ENCODE peak calls at places on chromosomes 5 and 9, in seven cellular contexts. U, H, X, S, D, N and E are unnamed samples.

GRCh38 chr5:95864944-95865504 is 42.5 kb upstream of the GLRX start:
- DNase-seq in N (no peak), U (no peak), H (no peak), D (no peak), X (no peak), S (no peak), E (no peak)

GRCh38 chr9:93659044-93659836 is 82.9 kb downstream of the PHF2 start:
- DNase-seq in N (peak), S (peak), U (peak), H (peak), D (no peak), X (no peak), E (no peak)

GRCh38 chr5:77994943-77995342 is 218.8 kb upstream of the TBCA start:
- DNase-seq in H (no peak), X (no peak), D (no peak), S (no peak), N (no peak), U (no peak), E (no peak)

GRCh38 chr9:36939655-36940578 is 94.2 kb downstream of the PAX5 start:
- DNase-seq in X (peak), N (no peak), H (no peak), S (no peak), D (no peak), U (no peak), E (no peak)

GRCh38 chr9:90054810-90055209 is 450.0 kb downstream of the GADD45G start:
- DNase-seq in N (no peak), S (no peak), H (no peak), U (peak), D (no peak), X (no peak), E (no peak)

GRCh38 chr5:119951330-119951934 is 322.1 kb downstream of the FAM170A start:
- DNase-seq in S (no peak), X (no peak), U (peak), N (no peak), D (no peak), H (no peak), E (no peak)

GRCh38 chr9:107827304-107827703 is 337.7 kb upstream of the KLF4 start:
- DNase-seq in X (no peak), H (no peak), S (no peak), N (no peak), U (no peak), D (no peak), E (no peak)

GRCh38 chr9:84003246-84003645 is 22.6 kb downstream of the RMI1 start:
- DNase-seq in U (no peak), S (no peak), H (no peak), N (no peak), X (no peak), D (no peak), E (no peak)

DNA sequence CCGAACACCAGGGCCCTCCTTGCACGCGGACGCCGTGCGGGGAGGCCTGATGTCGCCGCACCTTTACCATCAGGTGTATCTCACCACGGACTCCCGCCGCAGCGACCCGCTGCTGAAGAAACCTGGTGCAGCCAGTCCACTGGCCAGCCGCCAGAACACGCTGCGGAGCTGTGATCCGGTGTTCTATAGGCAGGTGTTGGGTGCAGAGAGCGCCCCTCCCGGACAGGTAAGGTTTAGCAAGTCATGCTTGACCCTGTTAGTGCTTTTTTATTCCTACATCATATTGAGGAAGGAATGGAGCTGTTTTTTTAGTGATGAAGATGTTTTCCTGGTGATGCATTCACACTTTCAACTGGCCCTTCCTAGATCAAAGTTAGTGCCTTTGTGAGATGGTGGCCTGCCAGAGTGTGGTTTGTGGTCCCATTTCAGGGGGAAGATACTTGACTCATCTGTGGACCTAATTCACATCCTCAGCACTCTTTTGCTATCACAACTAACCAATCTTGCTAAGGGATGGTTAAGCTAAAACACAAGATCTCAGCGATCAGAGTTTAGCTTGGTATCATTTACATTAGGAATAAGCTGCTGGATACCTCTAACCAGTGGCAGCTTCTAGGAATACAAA is 2.7 kb downstream of the PCDHGC3 start:
- DNase-seq in S (no peak), H (no peak), N (no peak), D (peak), U (peak), X (peak), E (no peak)
- H3K4me3 ChIP-seq in S (peak), H (peak), N (peak), D (peak), U (no peak), X (peak), E (no peak)

GRCh38 chr9:122354536-122355199 is 16.2 kb upstream of the PTGS1 start:
- DNase-seq in N (no peak), D (no peak), X (no peak), U (no peak), H (no peak), S (peak), E (no peak)

GRCh38 chr9:122350577-122351355 is 20.1 kb upstream of the PTGS1 start:
- DNase-seq in U (peak), D (peak), N (peak), S (peak), H (peak), X (peak), E (no peak)

GRCh38 chr9:122355336-122355875 is 15.4 kb upstream of the PTGS1 start:
- DNase-seq in U (no peak), H (no peak), X (no peak), D (no peak), N (no peak), S (peak), E (no peak)

GRCh38 chr9:122360891-122361290 is 9.9 kb upstream of the PTGS1 start:
- DNase-seq in N (no peak), H (no peak), U (no peak), X (no peak), D (peak), S (peak), E (no peak)

GRCh38 chr9:122356627-122357026 is 14.2 kb upstream of the PTGS1 start:
- DNase-seq in H (no peak), U (no peak), X (no peak), S (no peak), N (no peak), D (no peak), E (no peak)
- TF ChIP-seq CTCF in H (no peak), U (no peak), X (no peak), S (no peak), N (no peak), D (peak), E (peak)

GRCh38 chr9:128903079-128903461 is 17.7 kb upstream of the PHYHD1 start:
- DNase-seq in X (no peak), D (no peak), S (no peak), H (no peak), N (no peak), U (no peak), E (no peak)
- H3K4me3 ChIP-seq in X (no peak), D (no peak), S (no peak), H (no peak), N (no peak), U (no peak), E (no peak)

GRCh38 chr5:173641171-173641570 is 24.7 kb upstream of the BOD1 start:
- DNase-seq in U (no peak), D (no peak), X (no peak), S (no peak), H (no peak), N (no peak), E (no peak)

GRCh38 chr5:173638126-173638525 is 21.7 kb upstream of the BOD1 start:
- DNase-seq in D (no peak), H (no peak), S (no peak), U (no peak), X (no peak), N (no peak), E (no peak)

GRCh38 chr5:173642191-173642816 is 25.9 kb upstream of the BOD1 start:
- DNase-seq in N (no peak), H (no peak), S (no peak), X (peak), U (no peak), D (no peak), E (no peak)

GRCh38 chr5:173638631-173639030 is 22.2 kb upstream of the BOD1 start:
- DNase-seq in U (no peak), D (no peak), H (no peak), S (no peak), N (no peak), X (no peak), E (no peak)

DNA sequence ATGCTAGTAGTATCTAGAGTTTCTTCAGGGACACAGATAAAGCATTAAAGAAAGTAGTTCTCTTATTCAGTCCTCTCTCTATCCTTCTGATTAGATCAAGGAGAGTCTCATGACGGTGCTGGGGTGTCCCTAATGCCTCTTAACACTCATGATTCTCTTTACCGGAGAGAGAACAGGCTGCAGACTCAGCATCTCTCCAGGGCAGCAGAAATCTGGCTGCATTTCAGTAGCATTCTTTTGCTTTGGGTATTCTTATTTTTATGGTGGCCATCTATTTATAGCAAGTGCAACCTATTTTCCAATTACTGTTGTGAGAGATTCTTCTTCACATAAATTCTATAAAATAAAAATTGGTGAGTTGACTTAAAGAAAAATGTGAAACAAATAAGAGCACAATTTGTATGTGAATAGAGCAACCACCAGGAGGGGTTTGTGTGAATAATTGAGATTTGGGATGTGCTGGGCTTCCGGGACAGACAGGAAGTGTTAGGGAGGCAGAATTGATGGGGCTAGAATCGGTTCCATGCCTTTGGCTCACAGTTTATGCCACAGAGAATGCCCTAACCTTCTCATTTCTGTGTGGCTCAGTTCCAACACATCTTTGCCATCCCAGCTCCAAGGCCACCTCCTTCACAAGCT is 23.8 kb upstream of the BOD1 start:
- DNase-seq in U (no peak), N (no peak), S (no peak), D (no peak), X (no peak), H (no peak), E (no peak)
- TF ChIP-seq CTCF in U (no peak), N (peak), S (no peak), D (no peak), X (no peak), H (no peak), E (no peak)

GRCh38 chr5:54520438-54520846 is 2.9 kb downstream of the SNX18 start:
- DNase-seq in X (peak), S (no peak), H (no peak), U (no peak), N (no peak), D (peak), E (no peak)
- H3K4me3 ChIP-seq in X (peak), S (peak), H (peak), U (peak), N (peak), D (peak), E (peak)

GRCh38 chr9:135084262-135084661 is 3.2 kb upstream of the OLFM1 start:
- DNase-seq in D (no peak), N (no peak), H (no peak), S (no peak), X (no peak), U (no peak), E (no peak)

GRCh38 chr9:135087489-135087791 is at the start of gene OLFM1:
- DNase-seq in H (peak), D (peak), N (peak), S (peak), X (peak), U (peak), E (no peak)

GRCh38 chr9:135084881-135085760 is 2.3 kb upstream of the OLFM1 start:
- DNase-seq in U (no peak), D (no peak), N (no peak), H (no peak), X (no peak), S (no peak), E (no peak)

GRCh38 chr9:135086597-135087488 is 625 bp upstream of the OLFM1 start:
- DNase-seq in U (peak), N (no peak), H (no peak), D (no peak), S (no peak), X (no peak), E (no peak)

GRCh38 chr9:135085830-135086546 is 1.5 kb upstream of the OLFM1 start:
- DNase-seq in X (peak), S (peak), U (peak), N (peak), D (peak), H (peak), E (peak)
- TF ChIP-seq CTCF in X (peak), S (peak), U (peak), N (peak), D (peak), H (peak), E (peak)

DNA sequence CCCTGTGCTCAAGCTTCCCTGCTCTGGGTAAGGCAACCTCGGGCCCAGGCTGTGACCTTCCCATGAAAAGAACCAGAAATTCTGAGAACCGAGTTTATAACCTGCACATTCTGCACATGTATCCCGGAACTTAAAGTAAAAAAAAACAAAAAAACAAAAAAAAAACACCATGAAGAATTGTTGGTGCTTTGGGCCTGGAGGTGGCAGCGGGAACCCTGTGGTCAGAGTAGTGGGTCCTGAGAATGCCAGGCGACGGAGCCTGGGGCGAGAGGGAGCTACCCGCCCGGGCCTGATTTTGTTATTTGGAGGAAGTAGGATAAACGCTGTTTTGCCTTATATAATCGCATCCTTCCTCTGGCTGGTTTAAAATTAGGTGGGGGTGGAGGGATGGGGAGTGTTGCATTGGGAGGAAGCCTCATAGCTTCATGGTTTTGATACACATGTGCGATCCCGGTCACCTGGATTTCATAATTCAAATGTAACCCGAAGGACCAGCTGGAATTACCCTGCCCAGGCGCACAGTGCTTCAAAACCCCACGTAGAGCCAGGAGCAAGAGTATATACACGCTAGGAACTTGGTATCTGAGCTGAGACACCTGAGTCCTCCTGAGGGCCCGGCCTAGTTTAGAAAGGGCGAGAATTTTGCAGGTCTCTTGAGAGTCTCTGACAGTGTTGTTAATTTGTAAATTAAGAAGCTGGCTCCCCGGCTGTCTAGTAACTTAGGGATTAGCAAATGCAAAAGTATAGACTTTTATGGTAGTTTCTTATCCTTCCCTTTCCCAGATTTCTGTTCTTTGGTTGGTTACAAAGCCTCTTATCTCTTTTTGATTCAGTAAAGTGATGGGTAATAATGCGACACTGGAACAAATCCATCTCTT is 2.8 kb downstream of the MSX2 start:
- DNase-seq in S (no peak), D (no peak), N (no peak), U (no peak), X (no peak), H (no peak), E (no peak)
- H3K4me3 ChIP-seq in S (no peak), D (no peak), N (no peak), U (no peak), X (no peak), H (no peak), E (no peak)

DNA sequence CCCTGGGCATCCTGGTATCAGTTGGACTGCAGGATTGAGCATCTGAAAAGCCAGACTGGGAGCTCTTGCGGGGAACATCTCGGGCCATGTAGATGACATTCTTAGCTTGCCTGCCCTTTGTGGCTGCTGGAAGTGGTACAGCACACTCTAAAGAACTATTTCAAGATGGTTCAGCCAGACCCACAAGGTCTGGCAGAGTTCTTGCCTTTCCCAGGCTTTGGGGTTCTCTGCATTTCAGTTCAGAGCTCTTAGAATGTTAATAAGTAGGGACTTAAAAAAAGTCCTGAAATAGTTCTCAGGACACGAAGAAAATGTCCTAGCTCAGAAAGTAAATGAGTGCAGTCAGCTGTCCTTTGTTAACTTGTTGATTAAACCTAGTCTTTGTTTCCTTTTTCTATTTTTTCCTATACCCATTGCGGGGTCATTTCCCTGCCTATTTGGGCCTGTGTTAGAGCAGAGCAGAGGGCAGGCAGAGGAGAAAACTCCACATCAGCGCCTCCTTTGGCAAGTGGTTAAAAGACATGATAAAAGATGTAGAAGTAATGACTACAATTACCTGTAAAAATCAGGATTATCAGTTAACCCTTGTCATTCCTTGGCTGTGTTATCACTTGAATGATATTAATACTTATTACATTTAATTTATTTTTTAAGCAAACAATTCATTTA is 291.5 kb downstream of the ZSWIM6 start:
- DNase-seq in H (no peak), D (no peak), S (no peak), N (no peak), U (no peak), X (no peak), E (no peak)
- TF ChIP-seq CTCF in H (no peak), D (peak), S (peak), N (peak), U (no peak), X (no peak), E (peak)

DNA sequence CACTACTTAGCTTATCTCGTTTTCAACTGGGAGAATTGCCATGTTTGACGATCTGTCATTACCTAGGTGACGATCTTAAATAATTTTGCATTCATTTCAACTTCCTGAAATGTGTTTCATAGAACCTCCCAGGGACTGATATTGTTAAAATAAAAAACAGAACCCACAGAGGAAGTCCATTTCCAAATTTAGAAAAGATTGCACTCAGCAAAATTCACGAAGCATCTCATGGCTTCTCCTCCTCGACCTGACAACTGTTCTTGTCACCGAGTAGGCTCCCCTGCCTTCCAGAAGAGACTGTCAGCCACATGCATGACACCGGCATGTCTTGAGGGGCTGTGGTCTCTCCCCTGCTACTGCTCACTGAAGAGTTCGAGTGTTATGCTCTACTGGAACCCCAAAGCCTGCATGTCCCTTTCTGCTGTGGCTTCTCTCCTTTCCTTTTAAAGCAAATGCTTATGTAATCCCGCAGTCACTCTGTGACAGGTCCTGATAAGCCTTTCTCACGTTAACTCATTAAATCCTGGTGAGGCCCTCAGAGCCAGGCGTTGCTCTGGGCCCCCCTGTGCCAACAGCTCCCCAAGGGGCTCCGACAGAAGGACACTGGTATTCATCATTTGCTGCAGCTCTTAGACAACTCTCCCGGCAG is 26.8 kb upstream of the ANKRD33B start:
- DNase-seq in S (peak), U (no peak), X (no peak), D (no peak), N (no peak), H (no peak), E (no peak)
- H3K4me3 ChIP-seq in S (no peak), U (no peak), X (no peak), D (no peak), N (peak), H (peak), E (no peak)

GRCh38 chr9:92455217-92455616 is 27.1 kb downstream of the ASPN start:
- DNase-seq in X (no peak), N (no peak), D (no peak), H (no peak), S (no peak), U (no peak), E (no peak)
- TF ChIP-seq CTCF in X (no peak), N (no peak), D (peak), H (no peak), S (no peak), U (no peak), E (peak)